ENCODE peak calls at places on chromosomes 5 and 9, in nine cellular contexts. One of them, this sample, is unnamed.

GRCh38 chr5:28603869-28604268 is 1565.5 kb upstream of the CDH9 start:
- DNase-seq in transverse colon: no peak
- DNase-seq in GM12892: no peak
- DNase-seq in IMR-90: no peak
- DNase-seq in heart left ventricle: no peak
- DNase-seq in esophagus muscularis mucosa: no peak
- DNase-seq in A549: peak
- DNase-seq in body of pancreas: no peak
- DNase-seq in stomach: no peak
- DNase-seq in this sample: no peak

GRCh38 chr5:31854181-31854624 is 215.3 kb downstream of the PDZD2 start:
- DNase-seq in transverse colon: no peak
- DNase-seq in GM12892: no peak
- DNase-seq in IMR-90: peak
- DNase-seq in heart left ventricle: peak
- DNase-seq in esophagus muscularis mucosa: no peak
- DNase-seq in A549: no peak
- DNase-seq in body of pancreas: peak
- DNase-seq in stomach: no peak
- DNase-seq in this sample: no peak

GRCh38 chr9:18761742-18762141 is 271.3 kb downstream of the SAXO1 start:
- DNase-seq in transverse colon: no peak
- DNase-seq in GM12892: no peak
- DNase-seq in IMR-90: no peak
- DNase-seq in heart left ventricle: no peak
- DNase-seq in esophagus muscularis mucosa: no peak
- DNase-seq in A549: no peak
- DNase-seq in body of pancreas: no peak
- DNase-seq in stomach: no peak
- DNase-seq in this sample: no peak

GRCh38 chr5:153223376-153223775 is 267.1 kb upstream of the GRIA1 start:
- DNase-seq in transverse colon: no peak
- DNase-seq in GM12892: no peak
- DNase-seq in IMR-90: no peak
- DNase-seq in heart left ventricle: no peak
- DNase-seq in esophagus muscularis mucosa: no peak
- DNase-seq in A549: no peak
- DNase-seq in body of pancreas: no peak
- DNase-seq in stomach: no peak
- DNase-seq in this sample: no peak

GRCh38 chr9:122546196-122546595 is 6.7 kb upstream of the OR1N2 start:
- DNase-seq in transverse colon: no peak
- DNase-seq in GM12892: no peak
- DNase-seq in IMR-90: no peak
- DNase-seq in heart left ventricle: no peak
- DNase-seq in esophagus muscularis mucosa: no peak
- DNase-seq in A549: no peak
- DNase-seq in body of pancreas: no peak
- DNase-seq in stomach: no peak
- DNase-seq in this sample: no peak

GRCh38 chr5:37789991-37790390 is 49.9 kb downstream of the GDNF start:
- DNase-seq in transverse colon: no peak
- DNase-seq in GM12892: no peak
- DNase-seq in IMR-90: peak
- DNase-seq in heart left ventricle: no peak
- DNase-seq in esophagus muscularis mucosa: no peak
- DNase-seq in A549: no peak
- DNase-seq in body of pancreas: no peak
- DNase-seq in stomach: no peak
- DNase-seq in this sample: no peak

GRCh38 chr5:132001647-132002561 is 9.6 kb downstream of the ACSL6 start:
- DNase-seq in transverse colon: no peak
- DNase-seq in GM12892: no peak
- DNase-seq in IMR-90: peak
- DNase-seq in heart left ventricle: peak
- DNase-seq in esophagus muscularis mucosa: no peak
- DNase-seq in A549: no peak
- DNase-seq in body of pancreas: peak
- DNase-seq in stomach: no peak
- DNase-seq in this sample: no peak

GRCh38 chr5:103953601-103954382 is 391.2 kb upstream of the NUDT12 start:
- DNase-seq in transverse colon: no peak
- DNase-seq in GM12892: no peak
- DNase-seq in IMR-90: no peak
- DNase-seq in heart left ventricle: no peak
- DNase-seq in esophagus muscularis mucosa: no peak
- DNase-seq in A549: no peak
- DNase-seq in body of pancreas: no peak
- DNase-seq in stomach: no peak
- DNase-seq in this sample: no peak

GRCh38 chr5:113245427-113246052 is 189.2 kb downstream of the TSSK1B start:
- DNase-seq in transverse colon: no peak
- DNase-seq in GM12892: no peak
- DNase-seq in IMR-90: no peak
- DNase-seq in heart left ventricle: no peak
- DNase-seq in esophagus muscularis mucosa: no peak
- DNase-seq in A549: no peak
- DNase-seq in body of pancreas: no peak
- DNase-seq in stomach: no peak
- DNase-seq in this sample: no peak

GRCh38 chr5:173144200-173145176 is at the start of gene BNIP1:
- DNase-seq in transverse colon: peak
- DNase-seq in GM12892: peak
- DNase-seq in IMR-90: peak
- DNase-seq in heart left ventricle: peak
- DNase-seq in esophagus muscularis mucosa: peak
- DNase-seq in A549: peak
- DNase-seq in body of pancreas: peak
- DNase-seq in stomach: peak
- DNase-seq in this sample: peak
- TF ChIP-seq POLR2A in transverse colon: peak
- TF ChIP-seq POLR2A in GM12892: peak
- TF ChIP-seq POLR2A in IMR-90: peak
- TF ChIP-seq POLR2A in heart left ventricle: no peak
- TF ChIP-seq POLR2A in esophagus muscularis mucosa: no peak
- TF ChIP-seq POLR2A in A549: peak
- TF ChIP-seq POLR2A in body of pancreas: peak
- TF ChIP-seq POLR2A in stomach: peak
- TF ChIP-seq POLR2A in this sample: peak

DNA sequence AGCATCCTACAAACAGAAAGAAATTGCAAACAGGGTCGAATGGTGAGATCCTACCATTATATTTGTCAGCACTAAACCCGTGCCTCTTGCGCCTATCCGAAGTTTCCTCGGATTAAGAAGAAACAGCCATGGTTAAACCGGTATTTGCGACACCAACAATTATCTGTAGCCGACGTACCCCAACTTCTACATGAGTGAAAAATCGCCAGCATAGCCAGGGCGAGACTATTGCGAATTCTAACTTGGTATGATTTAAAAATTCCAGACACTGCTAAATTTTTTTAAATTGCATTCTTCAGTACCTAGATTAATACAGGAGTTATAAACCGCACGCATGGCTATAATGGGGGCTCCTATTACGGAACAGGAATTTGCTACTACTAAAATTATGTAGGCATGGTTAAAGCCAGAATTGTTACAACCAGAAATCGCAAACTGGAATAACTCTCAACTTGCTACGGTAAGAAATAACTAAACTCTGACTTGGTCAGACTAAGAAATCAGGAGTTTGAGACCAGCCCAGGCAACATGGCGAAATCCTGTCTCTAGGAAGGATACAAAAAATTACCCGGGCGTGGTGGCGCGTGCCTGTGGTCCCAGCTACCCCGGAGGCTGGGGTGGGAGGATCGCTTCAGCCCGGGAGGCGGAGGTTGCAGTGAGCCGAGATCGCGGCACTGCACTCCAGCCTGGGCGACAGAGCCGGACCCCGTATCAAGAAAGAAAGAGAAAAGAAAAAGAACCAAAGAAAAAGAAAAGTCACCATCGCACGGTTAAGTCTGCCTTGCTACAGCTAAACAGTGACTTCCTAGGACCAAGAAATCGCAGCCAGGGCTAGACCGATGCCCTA is 25.5 kb upstream of the ANXA2R start:
- DNase-seq in transverse colon: peak
- DNase-seq in GM12892: no peak
- DNase-seq in IMR-90: peak
- DNase-seq in heart left ventricle: peak
- DNase-seq in esophagus muscularis mucosa: peak
- DNase-seq in A549: no peak
- DNase-seq in body of pancreas: peak
- DNase-seq in stomach: peak
- DNase-seq in this sample: peak
- TF ChIP-seq POLR2A in transverse colon: no peak
- TF ChIP-seq POLR2A in GM12892: no peak
- TF ChIP-seq POLR2A in IMR-90: peak
- TF ChIP-seq POLR2A in heart left ventricle: no peak
- TF ChIP-seq POLR2A in esophagus muscularis mucosa: no peak
- TF ChIP-seq POLR2A in A549: no peak
- TF ChIP-seq POLR2A in body of pancreas: peak
- TF ChIP-seq POLR2A in stomach: no peak
- TF ChIP-seq POLR2A in this sample: no peak

GRCh38 chr9:136900988-136901515 is 14.7 kb downstream of the TRAF2 start:
- DNase-seq in transverse colon: no peak
- DNase-seq in GM12892: no peak
- DNase-seq in IMR-90: no peak
- DNase-seq in heart left ventricle: no peak
- DNase-seq in esophagus muscularis mucosa: no peak
- DNase-seq in A549: no peak
- DNase-seq in body of pancreas: peak
- DNase-seq in stomach: peak
- DNase-seq in this sample: no peak

GRCh38 chr9:136900556-136900955 is 14.2 kb downstream of the TRAF2 start:
- DNase-seq in transverse colon: no peak
- DNase-seq in GM12892: no peak
- DNase-seq in IMR-90: no peak
- DNase-seq in heart left ventricle: no peak
- DNase-seq in esophagus muscularis mucosa: no peak
- DNase-seq in A549: no peak
- DNase-seq in body of pancreas: no peak
- DNase-seq in stomach: no peak
- DNase-seq in this sample: no peak

GRCh38 chr9:136901516-136902258 is 15.4 kb downstream of the TRAF2 start:
- DNase-seq in transverse colon: peak
- DNase-seq in GM12892: peak
- DNase-seq in IMR-90: peak
- DNase-seq in heart left ventricle: no peak
- DNase-seq in esophagus muscularis mucosa: no peak
- DNase-seq in A549: peak
- DNase-seq in body of pancreas: peak
- DNase-seq in stomach: peak
- DNase-seq in this sample: no peak

GRCh38 chr9:136903041-136903554 is 16.8 kb downstream of the TRAF2 start:
- DNase-seq in transverse colon: no peak
- DNase-seq in GM12892: no peak
- DNase-seq in IMR-90: no peak
- DNase-seq in heart left ventricle: peak
- DNase-seq in esophagus muscularis mucosa: no peak
- DNase-seq in A549: peak
- DNase-seq in body of pancreas: peak
- DNase-seq in stomach: peak
- DNase-seq in this sample: no peak

GRCh38 chr9:136902259-136902821 is 16.0 kb downstream of the TRAF2 start:
- DNase-seq in transverse colon: peak
- DNase-seq in GM12892: peak
- DNase-seq in IMR-90: peak
- DNase-seq in heart left ventricle: peak
- DNase-seq in esophagus muscularis mucosa: no peak
- DNase-seq in A549: peak
- DNase-seq in body of pancreas: peak
- DNase-seq in stomach: peak
- DNase-seq in this sample: no peak
- TF ChIP-seq POLR2A in transverse colon: peak
- TF ChIP-seq POLR2A in GM12892: peak
- TF ChIP-seq POLR2A in IMR-90: no peak
- TF ChIP-seq POLR2A in heart left ventricle: no peak
- TF ChIP-seq POLR2A in esophagus muscularis mucosa: no peak
- TF ChIP-seq POLR2A in A549: peak
- TF ChIP-seq POLR2A in body of pancreas: peak
- TF ChIP-seq POLR2A in stomach: no peak
- TF ChIP-seq POLR2A in this sample: no peak

GRCh38 chr5:173917788-173918786 is 29.9 kb downstream of the CPEB4 start:
- DNase-seq in transverse colon: peak
- DNase-seq in GM12892: peak
- DNase-seq in IMR-90: peak
- DNase-seq in heart left ventricle: peak
- DNase-seq in esophagus muscularis mucosa: no peak
- DNase-seq in A549: peak
- DNase-seq in body of pancreas: peak
- DNase-seq in stomach: peak
- DNase-seq in this sample: peak
- TF ChIP-seq POLR2A in transverse colon: peak
- TF ChIP-seq POLR2A in GM12892: peak
- TF ChIP-seq POLR2A in IMR-90: peak
- TF ChIP-seq POLR2A in heart left ventricle: no peak
- TF ChIP-seq POLR2A in esophagus muscularis mucosa: no peak
- TF ChIP-seq POLR2A in A549: peak
- TF ChIP-seq POLR2A in body of pancreas: peak
- TF ChIP-seq POLR2A in stomach: no peak
- TF ChIP-seq POLR2A in this sample: peak

This sample was measured in erythroblast.